ENCODE peak calls at places on chromosomes 7 and 10, in nine cellular contexts. I, P, R, N, U, F, G, Y and E are unnamed samples.
A peak's percentile ranks its signal among the peaks of the same experiment; 100 is the strongest.

GRCh38 chr7:20954711-20955641 is 168.3 kb upstream of the SP8 start:
- DNase-seq in U (no peak), I (no peak), R (no peak), N (no peak), F (no peak), P (no peak), Y (peak; percentile 54), G (no peak), E (no peak)

GRCh38 chr10:93222211-93222754 is 148.6 kb downstream of the CYP26A1 start:
- DNase-seq in N (peak; percentile 31), R (no peak), Y (no peak), P (no peak), F (no peak), I (no peak), G (no peak), U (no peak), E (no peak)

GRCh38 chr7:159028456-159029401 is 115.9 kb downstream of the VIPR2 start:
- DNase-seq in Y (peak; percentile 45), G (no peak), I (peak; percentile 7), F (no peak), U (no peak), P (no peak), N (no peak), R (no peak), E (no peak)

GRCh38 chr10:1123972-1124371 is 67.8 kb downstream of the WDR37 start:
- DNase-seq in Y (no peak), R (no peak), U (no peak), N (no peak), I (no peak), F (no peak), G (no peak), P (no peak), E (no peak)

GRCh38 chr7:30933124-30933893 is 21.7 kb downstream of the AQP1 start:
- DNase-seq in P (no peak), Y (peak; percentile 90), N (no peak), I (no peak), R (no peak), G (no peak), F (no peak), U (no peak), E (no peak)

GRCh38 chr7:141072548-141073172 is 1.2 kb upstream of the TMEM178B start:
- DNase-seq in I (peak; percentile 19), U (peak; percentile 18), G (peak; percentile 61), R (peak; percentile 47), P (peak; percentile 63), Y (peak; percentile 79), N (peak; percentile 78), F (peak; percentile 86), E (no peak)

GRCh38 chr10:10551595-10551994 is 466.1 kb upstream of the CELF2 start:
- DNase-seq in G (no peak), P (no peak), F (no peak), R (no peak), I (no peak), U (no peak), N (no peak), Y (no peak), E (no peak)

GRCh38 chr10:101682172-101682825 is 12.7 kb downstream of the FBXW4 start:
- DNase-seq in G (no peak), N (peak; percentile 13), P (no peak), R (no peak), U (no peak), Y (no peak), F (no peak), I (no peak), E (peak; percentile 38)

GRCh38 chr10:78301891-78302738 is 268.5 kb downstream of the RPS24 start:
- DNase-seq in Y (peak; percentile 68), I (no peak), N (peak; percentile 21), G (peak; percentile 22), P (no peak), F (no peak), U (no peak), R (no peak), E (no peak)

GRCh38 chr10:124354411-124355382 is 64.0 kb downstream of the OAT start:
- DNase-seq in U (peak; percentile 6), F (no peak), P (peak; percentile 19), N (peak; percentile 91), Y (peak; percentile 38), R (peak; percentile 44), I (peak; percentile 33), G (peak; percentile 27), E (peak; percentile 24)

GRCh38 chr10:52703898-52704297 is 68.7 kb downstream of the MBL2 start:
- DNase-seq in F (no peak), U (no peak), N (no peak), P (no peak), Y (no peak), G (no peak), R (peak; percentile 91), I (no peak), E (peak; percentile 74)

GRCh38 chr10:70558871-70559810 is 43.4 kb downstream of the PRF1 start:
- DNase-seq in U (peak; percentile 18), N (peak; percentile 58), G (peak; percentile 48), Y (peak; percentile 89), I (peak; percentile 71), F (peak; percentile 28), R (peak; percentile 53), P (no peak), E (peak; percentile 19)

GRCh38 chr10:62046522-62047239 is 145.2 kb downstream of the ARID5B start:
- DNase-seq in I (no peak), Y (no peak), G (no peak), F (no peak), P (peak; percentile 75), U (no peak), N (peak; percentile 91), R (peak; percentile 85), E (peak; percentile 70)

GRCh38 chr10:985361-985760 is 2.9 kb upstream of the GTPBP4 start:
- DNase-seq in Y (no peak), P (no peak), R (no peak), I (no peak), G (no peak), N (no peak), U (no peak), F (no peak), E (no peak)

GRCh38 chr10:133014416-133015210 is 72.2 kb upstream of the CFAP46 start:
- DNase-seq in I (no peak), U (no peak), R (no peak), N (no peak), G (no peak), Y (no peak), F (no peak), P (no peak), E (no peak)

GRCh38 chr10:96446966-96447596 is 66.6 kb downstream of the TLL2 start:
- DNase-seq in Y (no peak), I (no peak), P (no peak), R (no peak), N (no peak), G (no peak), U (no peak), F (no peak), E (no peak)

GRCh38 chr10:124943301-124944092 is 1.6 kb downstream of the ZRANB1 start:
- DNase-seq in R (peak; percentile 25), Y (no peak), P (no peak), N (peak; percentile 92), I (no peak), G (peak; percentile 13), F (no peak), U (peak; percentile 88), E (no peak)

GRCh38 chr10:12351447-12351846 is 2.1 kb downstream of the CAMK1D start:
- DNase-seq in U (no peak), R (no peak), N (no peak), G (no peak), Y (peak; percentile 50), F (peak; percentile 35), P (no peak), I (peak; percentile 21), E (no peak)

GRCh38 chr10:75399461-75400162 is 2.0 kb downstream of the ZNF503 start:
- DNase-seq in I (peak; percentile 87), N (peak; percentile 81), R (peak; percentile 62), F (peak; percentile 74), U (no peak), P (peak; percentile 9), Y (peak; percentile 91), G (peak; percentile 70), E (peak; percentile 75)

GRCh38 chr7:96040250-96040772 is 268.0 kb downstream of the DYNC1I1 start:
- DNase-seq in I (no peak), N (no peak), P (peak; percentile 87), F (no peak), U (no peak), Y (no peak), R (no peak), G (no peak), E (no peak)

GRCh38 chr7:29921404-29922010 is 68.1 kb downstream of the SCRN1 start:
- DNase-seq in F (no peak), G (peak; percentile 71), Y (peak; percentile 87), I (peak; percentile 35), U (peak; percentile 30), P (peak; percentile 64), R (peak; percentile 70), N (peak; percentile 80), E (peak; percentile 76)

GRCh38 chr7:32357535-32358277 is 132.5 kb downstream of the LSM5 start:
- DNase-seq in G (peak; percentile 22), Y (no peak), N (peak; percentile 9), P (no peak), F (no peak), I (no peak), R (no peak), U (no peak), E (no peak)

GRCh38 chr10:126468876-126469643 is 80.8 kb upstream of the ADAM12 start:
- DNase-seq in N (peak; percentile 93), U (no peak), Y (no peak), R (no peak), P (no peak), I (no peak), F (no peak), G (no peak), E (no peak)

GRCh38 chr7:42691030-42691639 is 220.7 kb downstream of the C7orf25 start:
- DNase-seq in G (peak; percentile 34), I (peak; percentile 12), N (peak; percentile 76), F (no peak), U (no peak), R (peak; percentile 68), Y (peak; percentile 82), P (no peak), E (peak; percentile 32)

GRCh38 chr7:111860248-111860647 is 298.0 kb upstream of the IMMP2L start:
- DNase-seq in P (no peak), I (no peak), F (no peak), Y (no peak), R (no peak), N (no peak), G (no peak), U (no peak), E (no peak)

GRCh38 chr10:48623607-48624132 is 18.8 kb upstream of the ARHGAP22 start:
- DNase-seq in F (no peak), Y (no peak), G (no peak), I (no peak), U (no peak), P (no peak), R (peak; percentile 27), N (no peak), E (peak; percentile 10)

GRCh38 chr10:124744688-124745055 is 494 bp upstream of the FAM53B start:
- DNase-seq in U (no peak), F (no peak), P (no peak), G (peak; percentile 73), N (peak; percentile 88), R (peak; percentile 23), I (no peak), Y (no peak), E (peak; percentile 78)

GRCh38 chr10:103716206-103717160 is 138.9 kb downstream of the SH3PXD2A start:
- DNase-seq in N (peak; percentile 35), G (no peak), I (no peak), Y (no peak), U (no peak), P (no peak), R (no peak), F (no peak), E (no peak)

GRCh38 chr10:96222441-96222840 is 48.9 kb downstream of the BLNK start:
- DNase-seq in N (no peak), F (no peak), Y (peak; percentile 77), P (no peak), U (no peak), R (no peak), G (no peak), I (no peak), E (no peak)

GRCh38 chr10:125123363-125124113 is 36.8 kb downstream of the CTBP2 start:
- DNase-seq in F (no peak), I (peak; percentile 90), G (peak; percentile 95), R (peak; percentile 86), P (no peak), N (peak; percentile 94), U (no peak), Y (no peak), E (peak; percentile 21)